ENCODE peak calls at places on chromosomes 3 and 15, in eight cellular contexts. One of them, this sample, is unnamed.

GRCh38 chr3:31668258-31668657 is 135.5 kb downstream of the STT3B start:
- DNase-seq in Panc1: no peak
- DNase-seq in HepG2: no peak
- DNase-seq in SK-N-SH: no peak
- DNase-seq in GM23338: no peak
- DNase-seq in GM12878: no peak
- DNase-seq in HCT116: no peak
- DNase-seq in K562: no peak
- DNase-seq in this sample: peak; percentile 68

GRCh38 chr3:27354161-27354560 is 15.0 kb downstream of the NEK10 start:
- DNase-seq in Panc1: no peak
- DNase-seq in HepG2: no peak
- DNase-seq in SK-N-SH: no peak
- DNase-seq in GM23338: no peak
- DNase-seq in GM12878: no peak
- DNase-seq in HCT116: no peak
- DNase-seq in K562: no peak
- DNase-seq in this sample: no peak

GRCh38 chr15:28960979-28961378 is 75.2 kb downstream of the APBA2 start:
- DNase-seq in Panc1: peak; percentile 32
- DNase-seq in HepG2: no peak
- DNase-seq in SK-N-SH: no peak
- DNase-seq in GM23338: no peak
- DNase-seq in GM12878: no peak
- DNase-seq in HCT116: peak; percentile 81
- DNase-seq in K562: no peak
- DNase-seq in this sample: no peak

GRCh38 chr3:14721126-14721864 is 46.4 kb downstream of the C3orf20 start:
- DNase-seq in Panc1: no peak
- DNase-seq in HepG2: no peak
- DNase-seq in SK-N-SH: no peak
- DNase-seq in GM23338: no peak
- DNase-seq in GM12878: no peak
- DNase-seq in HCT116: no peak
- DNase-seq in K562: no peak
- DNase-seq in this sample: no peak

GRCh38 chr3:48222616-48223513 is at the start of gene CAMP:
- DNase-seq in Panc1: no peak
- DNase-seq in HepG2: peak; percentile 70
- DNase-seq in SK-N-SH: peak; percentile 72
- DNase-seq in GM23338: no peak
- DNase-seq in GM12878: peak; percentile 84
- DNase-seq in HCT116: no peak
- DNase-seq in K562: no peak
- DNase-seq in this sample: peak; percentile 100

GRCh38 chr3:172154768-172155649 is 115.6 kb downstream of the FNDC3B start:
- DNase-seq in Panc1: no peak
- DNase-seq in HepG2: no peak
- DNase-seq in SK-N-SH: no peak
- DNase-seq in GM23338: no peak
- DNase-seq in GM12878: no peak
- DNase-seq in HCT116: no peak
- DNase-seq in K562: no peak
- DNase-seq in this sample: no peak

GRCh38 chr3:195899701-195900425 is 8.5 kb downstream of the TNK2 start:
- DNase-seq in Panc1: no peak
- DNase-seq in HepG2: no peak
- DNase-seq in SK-N-SH: peak; percentile 25
- DNase-seq in GM23338: no peak
- DNase-seq in GM12878: no peak
- DNase-seq in HCT116: no peak
- DNase-seq in K562: no peak
- DNase-seq in this sample: no peak

GRCh38 chr3:142276780-142277179 is 51.4 kb upstream of the GK5 start:
- DNase-seq in Panc1: no peak
- DNase-seq in HepG2: no peak
- DNase-seq in SK-N-SH: no peak
- DNase-seq in GM23338: no peak
- DNase-seq in GM12878: no peak
- DNase-seq in HCT116: no peak
- DNase-seq in K562: no peak
- DNase-seq in this sample: peak; percentile 66

GRCh38 chr3:71905426-71905825 is 120.5 kb upstream of the PROK2 start:
- DNase-seq in Panc1: no peak
- DNase-seq in HepG2: no peak
- DNase-seq in SK-N-SH: no peak
- DNase-seq in GM23338: no peak
- DNase-seq in GM12878: peak; percentile 38
- DNase-seq in HCT116: no peak
- DNase-seq in K562: no peak
- DNase-seq in this sample: peak; percentile 78

DNA sequence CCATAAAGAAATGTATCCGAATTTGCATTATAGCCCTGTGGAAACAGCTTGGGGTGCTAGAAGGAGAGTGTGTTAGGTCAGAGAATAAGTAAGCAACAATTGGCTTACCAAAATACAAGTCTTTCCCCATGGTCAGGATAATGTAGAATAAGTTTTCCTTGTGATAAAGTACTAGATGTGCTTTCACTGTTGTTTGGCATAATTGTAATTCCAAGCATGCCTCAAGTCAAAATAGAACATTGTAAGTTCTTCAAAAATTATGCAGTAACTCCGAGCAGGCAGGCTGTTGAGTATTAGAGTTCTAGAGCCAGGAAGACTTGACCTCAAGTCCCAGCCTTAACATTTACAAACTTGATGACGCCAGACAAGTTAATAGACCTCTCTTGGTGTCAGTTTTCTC is 242.0 kb downstream of the TUSC7 start:
- DNase-seq in Panc1: no peak
- DNase-seq in HepG2: no peak
- DNase-seq in SK-N-SH: no peak
- DNase-seq in GM23338: no peak
- DNase-seq in GM12878: no peak
- DNase-seq in HCT116: no peak
- DNase-seq in K562: no peak
- DNase-seq in this sample: no peak
- TF ChIP-seq POLR2AphosphoS5 in Panc1: no peak
- TF ChIP-seq POLR2AphosphoS5 in HepG2: no peak
- TF ChIP-seq POLR2AphosphoS5 in SK-N-SH: no peak
- TF ChIP-seq POLR2AphosphoS5 in GM23338: no peak
- TF ChIP-seq POLR2AphosphoS5 in GM12878: no peak
- TF ChIP-seq POLR2AphosphoS5 in HCT116: no peak
- TF ChIP-seq POLR2AphosphoS5 in K562: no peak
- TF ChIP-seq POLR2AphosphoS5 in this sample: no peak

GRCh38 chr15:38846351-38846750 is 281.7 kb upstream of the RASGRP1 start:
- DNase-seq in Panc1: no peak
- DNase-seq in HepG2: no peak
- DNase-seq in SK-N-SH: no peak
- DNase-seq in GM23338: no peak
- DNase-seq in GM12878: no peak
- DNase-seq in HCT116: no peak
- DNase-seq in K562: no peak
- DNase-seq in this sample: no peak

GRCh38 chr15:38842991-38843610 is 278.5 kb upstream of the RASGRP1 start:
- DNase-seq in Panc1: no peak
- DNase-seq in HepG2: no peak
- DNase-seq in SK-N-SH: no peak
- DNase-seq in GM23338: no peak
- DNase-seq in GM12878: no peak
- DNase-seq in HCT116: no peak
- DNase-seq in K562: no peak
- DNase-seq in this sample: no peak

GRCh38 chr15:38844683-38845195 is 280.1 kb upstream of the RASGRP1 start:
- DNase-seq in Panc1: no peak
- DNase-seq in HepG2: no peak
- DNase-seq in SK-N-SH: no peak
- DNase-seq in GM23338: no peak
- DNase-seq in GM12878: no peak
- DNase-seq in HCT116: no peak
- DNase-seq in K562: no peak
- DNase-seq in this sample: no peak

DNA sequence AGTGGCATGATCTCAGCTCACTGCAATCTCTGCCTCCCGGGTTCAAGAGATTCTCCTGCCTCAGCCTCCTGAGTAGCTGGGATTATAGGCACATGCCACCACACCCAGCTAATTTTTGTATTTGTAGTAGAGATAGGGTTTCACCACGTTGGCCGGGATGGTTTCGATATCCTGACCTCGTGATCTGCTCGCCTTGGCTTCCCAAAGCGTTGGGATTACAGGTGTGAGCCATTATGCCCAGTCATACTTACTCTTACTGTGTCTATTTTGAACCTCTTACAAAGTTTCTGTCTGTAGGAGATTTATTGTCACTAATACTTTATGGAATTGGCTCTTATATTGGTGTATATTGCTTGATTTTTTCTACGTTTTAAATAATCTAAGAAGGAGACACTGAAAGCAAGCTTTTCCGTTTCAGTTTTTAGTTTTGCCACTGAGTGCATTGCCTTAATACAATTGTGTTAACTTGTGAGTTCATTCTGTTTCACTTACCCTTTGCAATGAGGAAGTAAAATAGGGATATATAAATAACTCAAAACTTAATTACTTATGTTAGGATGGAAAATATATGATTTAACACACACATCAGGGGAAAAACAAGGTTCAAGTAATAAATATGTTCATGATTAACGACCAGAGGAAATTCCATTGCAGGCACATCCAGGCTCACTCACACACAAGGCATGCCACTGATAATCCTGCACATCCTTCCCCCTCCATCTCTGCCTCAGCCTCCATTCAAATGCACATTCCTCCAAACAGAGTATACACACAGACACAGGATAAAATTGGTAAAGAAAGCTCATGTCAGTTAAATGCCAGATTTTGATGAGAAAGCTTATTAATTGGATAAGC is 279.3 kb upstream of the RASGRP1 start:
- DNase-seq in Panc1: no peak
- DNase-seq in HepG2: no peak
- DNase-seq in SK-N-SH: no peak
- DNase-seq in GM23338: no peak
- DNase-seq in GM12878: no peak
- DNase-seq in HCT116: no peak
- DNase-seq in K562: no peak
- DNase-seq in this sample: no peak
- TF ChIP-seq REST in Panc1: no peak
- TF ChIP-seq REST in HepG2: no peak
- TF ChIP-seq REST in SK-N-SH: no peak
- TF ChIP-seq REST in GM23338: no peak
- TF ChIP-seq REST in GM12878: no peak
- TF ChIP-seq REST in HCT116: no peak
- TF ChIP-seq REST in K562: no peak
- TF ChIP-seq REST in this sample: no peak

GRCh38 chr3:194075088-194075615 is 60.8 kb upstream of the HES1 start:
- DNase-seq in Panc1: no peak
- DNase-seq in HepG2: no peak
- DNase-seq in SK-N-SH: no peak
- DNase-seq in GM23338: no peak
- DNase-seq in GM12878: no peak
- DNase-seq in HCT116: no peak
- DNase-seq in K562: no peak
- DNase-seq in this sample: no peak

GRCh38 chr3:194076486-194076885 is 59.5 kb upstream of the HES1 start:
- DNase-seq in Panc1: no peak
- DNase-seq in HepG2: no peak
- DNase-seq in SK-N-SH: no peak
- DNase-seq in GM23338: no peak
- DNase-seq in GM12878: no peak
- DNase-seq in HCT116: no peak
- DNase-seq in K562: no peak
- DNase-seq in this sample: no peak

GRCh38 chr3:194073926-194074325 is 62.0 kb upstream of the HES1 start:
- DNase-seq in Panc1: no peak
- DNase-seq in HepG2: no peak
- DNase-seq in SK-N-SH: no peak
- DNase-seq in GM23338: no peak
- DNase-seq in GM12878: no peak
- DNase-seq in HCT116: no peak
- DNase-seq in K562: no peak
- DNase-seq in this sample: no peak

GRCh38 chr3:194077602-194078001 is 58.3 kb upstream of the HES1 start:
- DNase-seq in Panc1: no peak
- DNase-seq in HepG2: no peak
- DNase-seq in SK-N-SH: no peak
- DNase-seq in GM23338: no peak
- DNase-seq in GM12878: no peak
- DNase-seq in HCT116: no peak
- DNase-seq in K562: no peak
- DNase-seq in this sample: no peak

DNA sequence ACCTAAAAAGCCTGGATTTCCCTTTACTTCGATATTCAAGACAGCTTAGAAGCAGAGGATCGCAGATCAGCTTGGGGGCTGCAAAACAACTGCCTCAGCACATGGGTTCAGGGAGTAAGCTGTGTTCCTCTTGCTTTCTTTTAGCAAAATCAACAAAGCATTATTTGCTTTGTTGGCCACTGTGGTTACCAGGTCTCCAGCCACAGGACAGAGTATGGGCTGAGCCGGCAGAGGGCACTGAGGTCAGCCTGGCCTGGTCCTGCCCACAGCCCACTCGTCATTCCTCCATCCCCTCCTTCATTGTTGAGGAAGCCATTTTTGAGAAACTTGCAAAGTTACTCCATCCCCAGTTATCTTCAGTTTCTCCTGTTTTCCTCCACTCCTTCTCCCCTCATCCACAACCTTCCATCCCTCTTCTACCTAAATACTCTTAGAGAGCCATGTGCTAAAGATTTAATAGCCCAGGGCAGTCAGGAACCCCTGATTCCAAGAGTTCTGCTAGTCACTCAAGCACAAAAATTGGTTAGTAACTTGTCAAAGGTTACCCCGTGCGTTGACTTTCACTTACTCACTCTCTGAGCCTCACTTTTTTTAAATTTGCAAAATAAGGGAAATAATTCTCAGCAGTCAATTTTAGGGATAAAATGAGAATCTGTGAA is 60.0 kb upstream of the HES1 start:
- DNase-seq in Panc1: no peak
- DNase-seq in HepG2: peak; percentile 86
- DNase-seq in SK-N-SH: no peak
- DNase-seq in GM23338: no peak
- DNase-seq in GM12878: no peak
- DNase-seq in HCT116: no peak
- DNase-seq in K562: peak; percentile 50
- DNase-seq in this sample: no peak
- H3K27ac ChIP-seq in Panc1: peak overlapping the region; percentile 81
- H3K27ac ChIP-seq in HepG2: peak overlapping the region; percentile 45
- H3K27ac ChIP-seq in SK-N-SH: no peak overlapping the region
- H3K27ac ChIP-seq in GM23338: no peak overlapping the region
- H3K27ac ChIP-seq in GM12878: no peak overlapping the region
- H3K27ac ChIP-seq in HCT116: no peak overlapping the region
- H3K27ac ChIP-seq in K562: no peak overlapping the region
- H3K27ac ChIP-seq in this sample: no peak overlapping the region

DNA sequence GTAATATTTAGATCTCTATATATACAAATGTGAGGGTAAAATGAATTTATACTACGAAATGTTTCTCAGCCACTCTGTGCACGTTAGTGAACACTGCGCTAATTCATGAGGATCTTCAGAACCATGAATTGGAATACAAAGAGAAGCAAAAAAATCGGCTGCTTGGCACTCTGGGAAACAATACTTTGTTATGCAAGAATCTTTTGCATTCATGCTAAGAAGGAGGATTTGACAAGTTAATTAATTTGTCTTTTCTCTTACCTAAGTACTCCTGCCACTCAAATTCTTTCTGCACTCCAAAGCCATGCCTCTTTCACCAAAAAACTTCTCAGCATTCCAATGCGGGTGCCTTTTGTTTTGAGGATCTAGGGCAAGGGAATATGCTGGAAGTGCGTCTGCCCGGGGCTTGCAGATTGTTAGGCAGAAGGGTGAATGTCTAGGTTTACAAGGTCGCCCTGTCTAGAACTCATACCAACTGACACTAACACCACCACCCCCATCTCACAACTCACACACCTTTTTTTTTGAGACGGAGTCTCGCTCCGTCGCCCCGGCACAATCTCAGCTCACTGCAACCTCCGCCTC is 11.3 kb upstream of the KAT2B start:
- DNase-seq in Panc1: no peak
- DNase-seq in HepG2: no peak
- DNase-seq in SK-N-SH: no peak
- DNase-seq in GM23338: peak; percentile 55
- DNase-seq in GM12878: no peak
- DNase-seq in HCT116: no peak
- DNase-seq in K562: no peak
- DNase-seq in this sample: no peak
- TF ChIP-seq POLR2AphosphoS5 in Panc1: no peak
- TF ChIP-seq POLR2AphosphoS5 in HepG2: no peak
- TF ChIP-seq POLR2AphosphoS5 in SK-N-SH: no peak
- TF ChIP-seq POLR2AphosphoS5 in GM23338: no peak
- TF ChIP-seq POLR2AphosphoS5 in GM12878: no peak
- TF ChIP-seq POLR2AphosphoS5 in HCT116: no peak
- TF ChIP-seq POLR2AphosphoS5 in K562: no peak
- TF ChIP-seq POLR2AphosphoS5 in this sample: no peak

This sample was measured in HL-60.